ENCODE peak calls at places on chromosomes 12 and 14, in nine cellular contexts. U is T-helper 1 cell; T is A549; P is stimulated activated CD4-positive, alpha-beta T cell treated with anti-CD3 and anti-CD28 coated beads, Interleukin-12 subunit alpha, Interleukin-12 subunit beta, amount 100 ng/mL, for 4 hours; M is WTC11; Q is NCI-H460; H is NCI-H1436 treated with DMSO at 0.1 percent for 48 hours; E is cardiac muscle cell; Z is HT1080. R is an unnamed sample.

GRCh38 chr12:91400249-91400648 is 217.6 kb upstream of the DCN start:
- DNase-seq in U (no peak), T (no peak), P (no peak), M (no peak), Q (no peak), H (no peak), E (no peak), Z (no peak), R (no peak)

GRCh38 chr12:49641748-49642369 is 18.5 kb downstream of the PRPF40B start:
- DNase-seq in U (no peak), T (no peak), P (no peak), M (no peak), Q (no peak), H (no peak), E (no peak), Z (no peak), R (no peak)

GRCh38 chr12:14403711-14404164 is 38.3 kb downstream of the ATF7IP start:
- DNase-seq in U (no peak), T (peak), P (no peak), M (no peak), Q (no peak), H (peak), E (peak), Z (peak), R (peak)

GRCh38 chr12:64625243-64626077 is 15.2 kb downstream of the RASSF3 start:
- DNase-seq in U (no peak), T (peak), P (no peak), M (no peak), Q (no peak), H (no peak), E (peak), Z (peak), R (peak)

GRCh38 chr12:64187370-64187769 is 34.7 kb downstream of the KICS2 start:
- DNase-seq in U (no peak), T (no peak), P (no peak), M (no peak), Q (no peak), H (no peak), E (no peak), Z (peak), R (no peak)

GRCh38 chr14:103243764-103244737 is 90.0 kb upstream of the EIF5 start:
- DNase-seq in U (no peak), T (peak), P (no peak), M (no peak), Q (no peak), H (no peak), E (no peak), Z (peak), R (no peak)

GRCh38 chr12:57476162-57476992 is 3.3 kb downstream of the ARHGAP9 start:
- DNase-seq in U (peak), T (no peak), P (peak), M (peak), Q (no peak), H (no peak), E (no peak), Z (no peak), R (no peak)

GRCh38 chr12:99529966-99530365 is 117.6 kb upstream of the GARIN6 start:
- DNase-seq in U (no peak), T (no peak), P (no peak), M (no peak), Q (no peak), H (no peak), E (no peak), Z (peak), R (no peak)

GRCh38 chr12:48441122-48441521 is 31.2 kb upstream of the ANP32D start:
- DNase-seq in U (no peak), T (no peak), P (no peak), M (no peak), Q (no peak), H (no peak), E (no peak), Z (no peak), R (no peak)

GRCh38 chr14:56461876-56462275 is 117.7 kb upstream of the TMEM260 start:
- DNase-seq in U (no peak), T (no peak), P (no peak), M (no peak), Q (no peak), H (no peak), E (no peak), Z (no peak), R (no peak)